ENCODE peak calls at places on chromosomes 16 and 17, in seven cellular contexts. Z is HCT116, X is H1, R is GM12878, L is SK-N-SH, I is HepG2, K is K562. D is an unnamed sample.

GRCh38 chr17:81274471-81274855 is 20.6 kb downstream of the SLC38A10 start:
- DNase-seq in K (no peak), I (no peak), Z (no peak), L (no peak), R (no peak), X (no peak), D (no peak)

GRCh38 chr16:78211951-78212350 is 112.5 kb downstream of the WWOX start:
- DNase-seq in K (no peak), Z (peak), R (no peak), L (no peak), X (peak), I (no peak), D (peak)

GRCh38 chr17:63826468-63827001 is 696 bp upstream of the PSMC5 start:
- DNase-seq in K (no peak), I (no peak), L (peak), R (no peak), X (peak), Z (no peak), D (no peak)

GRCh38 chr17:76529224-76529642 is 8.3 kb downstream of the CYGB start:
- DNase-seq in L (peak), K (no peak), Z (no peak), X (no peak), I (no peak), R (no peak), D (no peak)

GRCh38 chr17:35713069-35713728 is 18.2 kb upstream of the RASL10B start:
- DNase-seq in X (no peak), I (peak), R (no peak), Z (no peak), K (no peak), L (peak), D (no peak)

GRCh38 chr16:11149011-11149616 is 106.9 kb downstream of the SOCS1 start:
- DNase-seq in X (no peak), I (peak), Z (no peak), L (no peak), R (no peak), K (peak), D (no peak)

GRCh38 chr17:31355935-31356334 is 34.5 kb upstream of the EVI2A start:
- DNase-seq in K (no peak), L (no peak), Z (no peak), R (no peak), I (no peak), X (no peak), D (no peak)

GRCh38 chr16:56424791-56425438 is 430 bp downstream of the AMFR start:
- DNase-seq in L (peak), I (no peak), X (peak), K (peak), R (no peak), Z (no peak), D (no peak)

GRCh38 chr16:84482001-84482891 is 22.2 kb downstream of the MEAK7 start:
- DNase-seq in X (peak), Z (no peak), L (peak), R (no peak), K (no peak), I (no peak), D (no peak)

GRCh38 chr17:385195-385835 is 32.7 kb upstream of the RPH3AL start:
- DNase-seq in R (no peak), Z (no peak), I (no peak), X (peak), L (peak), K (peak), D (no peak)

DNA sequence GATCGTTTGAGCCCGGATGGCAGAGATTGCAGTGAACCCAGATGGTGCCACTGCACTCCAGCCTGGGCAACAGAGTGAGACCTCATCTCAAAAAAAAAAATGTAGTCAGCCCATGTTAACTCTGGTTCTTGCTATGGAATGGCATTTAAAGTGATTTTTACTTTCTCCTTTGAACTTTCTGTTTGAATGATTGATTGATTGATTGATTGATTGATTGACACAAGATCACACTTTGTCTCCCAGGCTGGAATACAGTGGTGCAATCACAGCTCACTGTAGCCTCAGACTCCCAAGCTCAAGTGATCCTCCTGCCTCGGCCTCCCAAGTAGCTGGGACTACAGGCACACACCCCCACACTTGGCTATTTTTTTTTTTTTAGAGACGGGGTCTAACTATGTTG is 17.0 kb downstream of the SMTNL2 start:
- DNase-seq in I (no peak), K (no peak), Z (no peak), L (no peak), X (no peak), R (no peak), D (no peak)
- TF ChIP-seq JUND in I (no peak), K (no peak), Z (no peak), L (no peak), X (no peak), R (no peak), D (no peak)

DNA sequence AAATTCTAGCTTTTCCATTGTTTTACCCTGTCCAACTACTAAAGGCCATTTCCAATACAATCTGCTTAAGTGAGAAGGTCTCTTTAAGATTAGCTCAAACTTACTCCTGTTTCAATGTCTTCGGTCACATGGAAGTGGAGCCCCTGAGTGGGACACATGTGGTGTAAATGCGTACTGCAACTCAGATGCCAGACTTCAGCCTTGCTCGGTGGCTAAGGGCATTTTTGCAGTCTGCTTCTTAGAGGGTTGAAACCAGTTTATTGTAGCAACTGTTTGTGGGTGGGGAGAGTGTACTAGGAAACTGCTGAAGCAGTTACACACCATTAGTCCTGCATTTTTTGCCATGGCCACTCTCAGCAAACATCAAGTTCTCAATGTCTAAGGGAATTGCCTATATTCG is 140.6 kb downstream of the PARN start:
- DNase-seq in X (no peak), Z (peak), K (peak), R (no peak), I (peak), L (peak), D (peak)
- TF ChIP-seq JUND in X (no peak), Z (no peak), K (no peak), R (no peak), I (no peak), L (no peak), D (no peak)

GRCh38 chr16:81831722-81832126 is 52.6 kb downstream of the PLCG2 start:
- DNase-seq in Z (no peak), I (no peak), K (no peak), L (no peak), X (no peak), R (peak), D (no peak)
- TF ChIP-seq JUND in Z (no peak), I (no peak), K (no peak), L (no peak), X (no peak), R (no peak), D (no peak)

DNA sequence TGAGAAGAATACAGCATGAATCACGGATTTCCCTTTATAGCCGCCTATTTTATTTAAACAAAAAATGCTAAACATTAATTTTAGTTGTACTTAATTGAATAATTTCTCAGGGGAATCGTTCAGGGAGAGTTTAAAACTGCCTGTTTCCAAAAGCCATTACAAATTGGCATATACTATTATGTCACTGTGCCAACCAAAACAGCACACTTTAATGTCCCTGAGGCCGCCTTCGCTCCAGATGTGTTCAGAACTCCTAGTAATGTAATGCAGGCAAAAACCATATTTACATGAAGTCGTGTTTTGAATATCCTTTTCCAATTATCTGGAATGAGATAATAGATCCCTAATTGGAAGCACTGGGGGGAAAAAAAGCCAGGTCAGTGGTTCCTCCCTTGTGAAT is 166.2 kb downstream of the STX8 start:
- DNase-seq in K (no peak), Z (no peak), X (no peak), R (no peak), I (no peak), L (peak), D (no peak)
- TF ChIP-seq JUND in K (no peak), Z (no peak), X (no peak), R (no peak), I (no peak), L (no peak), D (no peak)

GRCh38 chr17:33560165-33560564 is 267.1 kb upstream of the ASIC2 start:
- DNase-seq in I (no peak), Z (no peak), K (no peak), X (no peak), L (no peak), R (no peak), D (no peak)
- TF ChIP-seq JUND in I (no peak), Z (no peak), K (no peak), X (no peak), L (peak), R (no peak), D (no peak)

GRCh38 chr17:49970498-49970897 is 1.5 kb downstream of the DLX4 start:
- DNase-seq in K (no peak), X (no peak), L (no peak), I (no peak), Z (no peak), R (no peak), D (no peak)

GRCh38 chr17:49969794-49970389 is 902 bp downstream of the DLX4 start:
- DNase-seq in Z (no peak), I (no peak), K (no peak), X (no peak), R (no peak), L (no peak), D (no peak)

GRCh38 chr17:49967621-49968379 is 1.2 kb upstream of the DLX4 start:
- DNase-seq in L (no peak), I (no peak), Z (peak), X (no peak), R (no peak), K (no peak), D (no peak)

GRCh38 chr17:49968380-49969133 is 433 bp upstream of the DLX4 start:
- DNase-seq in Z (peak), K (peak), I (peak), X (peak), R (no peak), L (peak), D (peak)

DNA sequence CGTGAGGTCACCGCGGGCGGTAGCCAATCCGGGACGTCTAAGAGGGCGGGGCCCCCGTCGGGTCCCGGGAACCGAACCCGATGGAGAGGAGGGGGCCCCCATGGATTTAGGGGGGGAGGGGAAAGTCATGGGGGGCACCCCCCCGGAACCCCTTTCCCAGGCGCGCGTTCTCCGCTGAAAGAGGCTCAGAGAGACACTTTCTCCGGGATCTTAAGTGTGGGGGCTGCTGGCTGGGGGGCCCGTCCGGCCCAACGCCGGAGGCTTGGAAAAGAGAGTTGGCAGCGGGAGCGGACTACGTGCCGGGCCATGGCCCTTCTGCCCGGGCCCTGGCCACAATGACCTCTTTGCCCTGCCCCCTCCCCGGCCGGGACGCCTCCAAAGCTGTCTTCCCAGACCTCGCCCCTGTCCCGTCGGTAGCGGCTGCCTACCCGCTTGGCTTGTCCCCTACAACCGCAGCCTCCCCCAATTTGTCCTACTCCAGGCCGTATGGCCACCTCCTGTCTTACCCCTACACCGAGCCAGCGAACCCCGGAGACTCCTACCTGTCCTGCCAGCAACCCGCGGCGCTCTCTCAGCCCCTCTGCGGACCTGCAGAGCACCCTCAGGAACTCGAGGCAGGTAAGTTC is at the start of gene DLX4:
- DNase-seq in R (no peak), K (peak), X (peak), I (no peak), Z (no peak), L (peak), D (peak)
- TF ChIP-seq JUND in R (no peak), K (no peak), X (no peak), I (no peak), Z (no peak), L (no peak), D (no peak)

DNA sequence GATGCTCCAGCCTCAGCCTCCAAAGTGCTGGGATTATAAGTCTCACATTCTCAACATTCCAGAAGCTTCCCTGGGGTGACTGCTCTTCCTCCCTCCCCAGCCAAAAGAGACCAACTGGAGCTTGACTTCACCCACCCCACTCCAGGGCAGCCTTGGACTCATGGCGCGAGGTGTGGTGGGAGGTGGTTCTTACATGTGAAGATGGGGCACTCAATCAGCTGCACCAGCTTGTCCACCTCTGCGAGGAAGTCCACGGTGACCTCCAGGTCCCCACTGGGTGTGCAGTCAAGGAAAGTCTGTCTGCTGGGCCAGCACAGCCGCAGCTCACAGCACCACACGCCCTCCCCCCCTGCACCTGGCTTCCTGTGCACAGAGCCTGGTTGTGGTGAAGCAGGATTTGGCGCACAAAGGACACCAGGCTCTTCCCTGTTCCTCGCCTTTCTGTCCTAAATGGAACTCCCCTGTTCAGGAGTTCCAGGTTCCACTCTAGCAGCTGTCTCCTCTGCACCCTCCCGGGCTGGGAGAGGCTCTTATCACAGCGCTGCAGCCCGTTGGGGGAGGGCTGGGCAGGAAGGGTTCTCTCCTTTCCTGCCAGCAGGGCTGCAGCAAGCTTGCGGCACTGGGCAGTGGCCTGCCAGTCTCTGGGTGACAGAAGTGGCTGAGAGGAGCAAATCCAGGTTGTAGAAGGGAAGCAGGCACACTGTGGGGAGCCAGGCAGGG is 9.7 kb upstream of the MTSS2 start:
- DNase-seq in L (peak), X (no peak), K (peak), Z (no peak), R (no peak), I (peak), D (no peak)
- TF ChIP-seq JUND in L (no peak), X (no peak), K (peak), Z (no peak), R (no peak), I (no peak), D (no peak)

DNA sequence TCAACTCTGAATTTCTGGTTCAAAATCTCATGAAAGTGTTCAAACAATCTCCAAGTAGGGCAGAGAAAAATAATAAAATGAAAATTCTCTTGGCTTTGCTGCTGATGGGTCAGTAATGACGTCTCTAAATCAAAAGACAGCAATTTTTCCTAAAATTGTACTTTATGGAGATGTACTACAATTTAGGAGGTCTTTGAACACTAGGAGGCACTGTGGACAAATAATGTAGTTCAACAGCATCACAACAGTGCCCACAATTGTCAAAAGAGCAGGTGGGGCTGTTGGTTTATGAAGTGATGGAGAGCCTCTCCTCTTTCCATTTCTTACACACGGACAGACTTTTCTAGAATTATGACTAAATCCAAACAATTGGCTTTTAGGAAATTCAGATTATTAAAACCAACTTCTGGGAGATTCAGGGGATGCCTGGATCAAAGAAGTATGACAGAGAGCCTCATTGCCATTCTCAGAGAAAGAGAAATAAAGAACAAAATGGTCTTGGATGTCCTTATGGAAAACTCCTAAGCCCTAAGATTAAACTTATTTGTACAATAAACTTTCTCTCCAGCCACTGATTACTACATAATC is 23.8 kb downstream of the EZH1 start:
- DNase-seq in X (no peak), L (peak), Z (peak), K (peak), R (no peak), I (peak), D (peak)
- TF ChIP-seq JUND in X (no peak), L (no peak), Z (no peak), K (no peak), R (no peak), I (no peak), D (no peak)

DNA sequence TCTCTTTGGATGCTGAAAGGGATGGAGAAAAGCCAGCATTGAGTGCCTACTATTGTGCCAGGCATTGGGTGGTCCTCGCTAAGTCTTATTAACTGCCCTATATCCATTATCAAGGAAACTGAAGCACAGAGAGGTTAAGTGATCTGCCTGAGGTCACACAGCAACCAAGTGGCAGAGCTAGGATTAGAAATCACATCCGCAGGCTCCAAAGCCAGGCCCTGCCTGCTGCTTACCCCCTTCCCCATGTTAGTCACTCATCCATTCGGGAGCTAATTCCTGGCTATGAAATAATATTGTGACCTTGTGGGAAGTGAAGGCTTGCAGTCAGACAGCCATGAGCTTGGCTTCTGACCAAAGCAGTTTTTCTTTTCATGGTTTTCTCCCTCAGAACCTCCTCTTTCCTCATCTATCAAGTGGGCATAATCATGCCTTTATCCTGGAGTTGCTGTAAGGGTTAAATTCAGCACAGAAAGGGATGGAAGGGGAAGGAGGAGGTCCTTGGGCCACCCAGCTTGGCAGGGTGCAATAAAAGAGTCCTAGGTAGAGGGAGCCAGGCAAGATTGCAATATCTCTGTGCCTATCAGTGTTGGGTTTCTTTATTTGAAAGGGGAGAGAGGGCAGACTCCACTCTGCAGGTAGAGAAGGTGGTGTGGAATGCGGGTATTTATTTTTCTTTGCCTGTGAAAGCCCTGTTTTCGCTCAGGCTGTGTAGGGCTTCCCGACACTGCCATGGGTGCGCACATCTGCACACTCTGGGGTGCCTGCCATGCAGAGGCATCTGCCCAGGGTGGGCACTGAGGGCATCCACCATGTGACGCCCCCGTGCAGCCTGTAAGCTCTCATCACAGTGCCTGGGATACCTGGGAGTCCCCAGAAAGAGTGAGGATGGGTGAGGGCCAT is 11.3 kb downstream of the RAI1 start:
- DNase-seq in Z (no peak), R (no peak), X (no peak), K (no peak), I (peak), L (no peak), D (no peak)
- TF ChIP-seq JUND in Z (no peak), R (no peak), X (no peak), K (no peak), I (no peak), L (no peak), D (no peak)

GRCh38 chr17:82775033-82775823 is 23.4 kb downstream of the TBCD start:
- DNase-seq in Z (peak), X (peak), L (peak), K (peak), R (no peak), I (peak), D (peak)
- TF ChIP-seq JUND in Z (no peak), X (no peak), L (no peak), K (no peak), R (no peak), I (no peak), D (no peak)

D was measured in T47D.